ENCODE peak calls at places on chromosomes 11 and 22, in eight cellular contexts. O, P, F, G, M, J, T and W are unnamed samples.
A peak's percentile ranks its signal among the peaks of the same experiment; 100 is the strongest.

GRCh38 chr22:24026056-24026455 is 15.0 kb downstream of the CABIN1 start:
- DNase-seq in T (no peak), F (no peak), J (no peak), G (no peak), M (no peak), P (no peak), O (no peak), W (no peak)

GRCh38 chr11:111541209-111542061 is 915 bp downstream of the LAYN start:
- DNase-seq in P (peak; percentile 43), F (peak; percentile 58), G (peak; percentile 46), O (peak; percentile 74), T (no peak), J (peak; percentile 57), M (peak; percentile 80), W (peak; percentile 65)

GRCh38 chr11:8694137-8694536 is 11.5 kb downstream of the RPL27A start:
- DNase-seq in G (no peak), O (no peak), M (peak; percentile 49), F (no peak), T (no peak), P (no peak), J (no peak), W (no peak)

GRCh38 chr11:27385245-27385644 is 22.2 kb upstream of the CCDC34 start:
- DNase-seq in O (peak; percentile 85), J (no peak), F (no peak), T (no peak), G (peak; percentile 97), M (no peak), P (no peak), W (peak; percentile 88)

GRCh38 chr11:550746-551085 is 9.8 kb downstream of the LMNTD2 start:
- DNase-seq in J (no peak), P (no peak), O (no peak), M (no peak), T (no peak), G (no peak), F (no peak), W (no peak)

GRCh38 chr22:46902436-46902835 is 140.0 kb downstream of the TBC1D22A start:
- DNase-seq in F (no peak), M (peak; percentile 50), O (no peak), G (no peak), J (no peak), P (no peak), T (no peak), W (no peak)

GRCh38 chr22:25555506-25556060 is 8.9 kb upstream of the GRK3 start:
- DNase-seq in O (no peak), G (no peak), M (no peak), P (no peak), J (no peak), T (no peak), F (no peak), W (no peak)

GRCh38 chr11:109606256-109606655 is 184.3 kb downstream of the C11orf87 start:
- DNase-seq in G (no peak), O (no peak), F (no peak), M (no peak), J (no peak), T (no peak), P (no peak), W (no peak)

GRCh38 chr11:83656931-83657330 is 370.8 kb upstream of the CCDC90B start:
- DNase-seq in F (no peak), J (no peak), G (no peak), M (no peak), O (no peak), T (no peak), P (no peak), W (no peak)

GRCh38 chr22:20652130-20652529 is 121.8 kb upstream of the SERPIND1 start:
- DNase-seq in G (no peak), J (no peak), T (no peak), F (no peak), M (no peak), O (no peak), P (no peak), W (no peak)

GRCh38 chr11:119423459-119424254 is 685 bp upstream of the THY1 start:
- DNase-seq in F (no peak), J (no peak), M (no peak), G (no peak), O (no peak), P (no peak), T (no peak), W (no peak)

GRCh38 chr11:1238767-1239595 is 16.1 kb downstream of the MUC5B start:
- DNase-seq in P (no peak), G (no peak), T (no peak), J (peak; percentile 70), F (no peak), O (no peak), M (peak; percentile 94), W (no peak)

GRCh38 chr22:45717787-45718186 is 46.2 kb downstream of the ATXN10 start:
- DNase-seq in J (no peak), P (no peak), G (peak; percentile 67), T (no peak), F (no peak), M (no peak), O (peak; percentile 73), W (peak; percentile 61)

GRCh38 chr22:17951315-17951714 is 73.0 kb downstream of the MICAL3 start:
- DNase-seq in P (no peak), T (no peak), F (no peak), O (no peak), M (no peak), J (no peak), G (no peak), W (no peak)

GRCh38 chr11:90204832-90205646 is 17.8 kb downstream of the CHORDC1 start:
- DNase-seq in J (no peak), G (peak; percentile 77), M (no peak), T (no peak), P (no peak), F (no peak), O (peak; percentile 75), W (peak; percentile 82)

GRCh38 chr22:32067613-32068012 is 24.6 kb downstream of the SLC5A1 start:
- DNase-seq in F (no peak), J (no peak), G (no peak), M (no peak), O (no peak), T (no peak), P (no peak), W (no peak)

GRCh38 chr11:117199061-117199915 is at the start of gene TAGLN:
- DNase-seq in F (peak; percentile 87), T (peak; percentile 87), G (peak; percentile 96), J (peak; percentile 77), M (peak; percentile 97), P (peak; percentile 78), O (peak; percentile 72), W (peak; percentile 95)

GRCh38 chr11:121544956-121545355 is 92.2 kb upstream of the SORL1-AS1 start:
- DNase-seq in F (no peak), M (no peak), T (no peak), P (no peak), O (no peak), G (no peak), J (no peak), W (no peak)

DNA sequence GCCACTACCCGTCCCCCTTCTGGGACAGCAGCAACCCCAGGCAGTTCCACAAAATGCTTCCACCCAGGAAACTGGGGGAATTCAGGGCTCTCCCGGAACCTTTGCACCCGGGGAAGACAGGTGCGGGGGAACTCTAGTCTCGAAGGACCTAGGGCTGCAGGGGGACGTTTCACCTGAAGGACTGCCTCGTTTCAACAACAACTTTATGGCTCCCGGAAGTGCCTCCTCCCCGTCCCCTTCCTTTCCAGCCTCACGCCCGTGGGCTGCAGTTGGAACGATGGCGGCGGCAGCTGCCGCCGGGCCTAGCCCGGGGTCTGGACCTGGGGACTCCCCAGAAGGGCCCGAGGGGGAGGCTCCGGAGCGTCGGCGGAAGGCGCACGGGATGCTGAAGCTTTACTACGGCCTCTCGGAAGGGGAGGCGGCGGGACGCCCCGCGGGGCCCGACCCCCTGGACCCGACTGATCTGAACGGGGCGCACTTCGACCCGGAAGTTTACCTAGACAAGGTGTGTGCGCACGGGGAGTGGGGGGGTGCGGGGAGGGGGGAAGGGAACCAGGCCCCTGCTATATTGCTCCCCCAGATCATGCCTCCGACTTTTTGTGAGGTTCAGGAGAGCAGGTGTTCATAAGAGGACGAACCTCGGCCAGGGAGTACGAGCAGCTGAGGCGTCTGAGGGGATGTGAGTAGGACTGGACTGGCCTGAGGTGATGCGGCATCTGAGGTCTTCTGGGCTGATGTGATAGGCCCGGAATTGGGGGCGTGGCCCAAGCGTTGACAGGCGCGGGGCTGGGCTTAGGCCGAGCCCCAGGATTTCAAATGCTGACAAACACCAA is at the start of gene VPS51:
- DNase-seq in F (peak; percentile 89), O (peak; percentile 89), J (peak; percentile 84), T (peak; percentile 66), P (peak; percentile 83), M (peak; percentile 95), G (peak; percentile 91), W (peak; percentile 95)
- H3K4me3 ChIP-seq in F (peak within 1 kb of the TSS; percentile 87), O (peak within 1 kb of the TSS; percentile 71), J (peak within 1 kb of the TSS; percentile 91), T (peak within 1 kb of the TSS; percentile 73), P (peak within 1 kb of the TSS; percentile 86), M (peak within 1 kb of the TSS; percentile 86), G (peak within 1 kb of the TSS; percentile 73), W (peak within 1 kb of the TSS; percentile 75)

GRCh38 chr11:62621567-62622470 is at the start of gene B3GAT3:
- DNase-seq in M (peak; percentile 99), F (peak; percentile 97), T (peak; percentile 92), J (peak; percentile 99), O (peak; percentile 97), P (peak; percentile 98), G (peak; percentile 98), W (peak; percentile 99)
- TF ChIP-seq CTCF in M (peak; percentile 12), F (no peak), T (peak; percentile 1), J (peak; percentile 19), O (no peak), P (no peak), G (no peak), W (no peak)

DNA sequence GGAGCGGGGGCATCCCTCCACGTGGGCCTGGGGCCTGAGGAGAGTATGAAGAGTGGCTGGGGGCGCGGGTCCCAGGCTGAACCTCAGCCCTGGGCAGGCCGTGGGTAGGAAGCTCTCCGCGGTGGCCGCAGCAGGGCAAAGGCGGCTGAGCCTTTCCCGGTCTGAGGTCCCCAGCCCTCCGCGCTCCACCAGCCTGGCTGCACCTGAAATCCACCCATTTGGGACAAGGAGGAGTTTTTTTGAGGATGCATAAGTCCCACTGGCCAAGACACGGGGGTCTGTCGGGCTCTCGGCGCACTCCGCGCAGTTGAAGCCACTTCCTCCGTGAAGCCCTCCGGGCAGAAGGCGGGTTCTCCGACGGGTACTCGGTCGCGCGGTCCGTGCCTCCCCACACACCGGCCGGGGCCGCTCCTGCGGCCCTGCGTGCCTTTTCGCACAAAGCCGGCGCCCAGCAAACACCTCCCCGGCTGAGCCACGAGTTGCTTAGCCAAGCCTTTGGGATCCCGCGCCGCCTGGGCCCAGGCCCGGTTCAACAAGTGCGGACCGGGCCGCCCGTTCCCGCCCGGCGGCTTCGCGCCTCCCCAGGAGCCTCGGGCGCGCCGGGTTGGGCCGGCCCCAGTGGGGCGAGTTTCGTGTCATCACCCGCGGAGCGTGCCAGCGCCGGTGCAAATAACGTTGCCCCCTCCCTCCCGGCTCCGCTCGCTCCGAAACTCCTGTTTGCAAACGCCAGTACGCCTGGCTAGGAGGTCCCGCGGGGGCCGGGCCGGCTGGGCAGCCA is 666 bp upstream of the OVOL1 start:
- DNase-seq in O (no peak), M (peak; percentile 70), P (no peak), T (no peak), G (no peak), F (no peak), J (no peak), W (no peak)
- H3K4me3 ChIP-seq in O (no peak overlapping the region), M (peak overlapping the region; percentile 35), P (no peak overlapping the region), T (peak overlapping the region; percentile 38), G (no peak overlapping the region), F (peak overlapping the region; percentile 38), J (peak overlapping the region; percentile 73), W (no peak overlapping the region)

DNA sequence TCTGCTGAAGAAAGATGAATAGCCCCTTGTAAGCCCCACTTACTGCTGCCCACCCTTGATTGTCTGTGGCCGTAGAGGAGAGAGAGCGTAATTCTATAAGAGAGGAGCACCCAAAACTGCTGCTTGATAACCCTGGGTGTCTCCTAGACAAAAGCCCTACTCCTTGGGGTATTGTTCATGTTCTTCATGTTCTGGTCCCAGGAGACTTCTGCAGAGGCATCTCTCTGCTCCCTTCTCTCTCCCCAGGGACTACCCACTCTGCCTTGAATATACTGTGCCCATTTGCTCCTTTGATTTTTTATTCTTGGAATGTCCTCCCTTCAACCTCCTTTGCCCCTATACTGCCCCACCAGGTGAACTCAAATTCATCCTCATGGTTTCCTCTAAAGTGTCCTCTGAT is 417.8 kb upstream of the CADM1 start:
- DNase-seq in T (no peak), P (no peak), G (no peak), F (no peak), M (no peak), O (no peak), J (no peak), W (no peak)
- TF ChIP-seq CTCF in T (no peak), P (no peak), G (no peak), F (no peak), M (no peak), O (no peak), J (no peak), W (no peak)